ENCODE peak calls at places on chromosomes 7 and 10, in nine cellular contexts. O is central memory CD4-positive, alpha-beta T cell; V is fibroblast of mammary gland; P is RCC 7860; K is neural crest cell; E is Caco-2; R is amygdala; J is GM13976; X is nephron progenitor cell. Y is an unnamed sample.

GRCh38 chr7:122301858-122302745 is 2.4 kb downstream of the FEZF1 start:
- DNase-seq in O (no peak), V (no peak), P (no peak), K (no peak), E (no peak), R (no peak), J (no peak), X (peak; percentile 31), Y (no peak)

GRCh38 chr10:119447421-119447820 is 95.1 kb downstream of the RGS10 start:
- DNase-seq in O (no peak), V (no peak), P (no peak), K (no peak), E (no peak), R (no peak), J (no peak), X (no peak), Y (no peak)

GRCh38 chr7:124031406-124031805 is 1.5 kb downstream of the TMEM229A start:
- DNase-seq in O (no peak), V (no peak), P (no peak), K (no peak), E (no peak), R (no peak), J (no peak), X (no peak), Y (no peak)

GRCh38 chr7:63067897-63068585 is 930.6 kb upstream of the ZNF722 start:
- DNase-seq in O (no peak), V (no peak), P (no peak), K (no peak), E (no peak), R (no peak), J (no peak), X (no peak), Y (no peak)

GRCh38 chr10:33214174-33214573 is 120.3 kb downstream of the NRP1 start:
- DNase-seq in O (peak; percentile 32), V (no peak), P (no peak), K (no peak), E (no peak), R (no peak), J (no peak), X (no peak), Y (no peak)

GRCh38 chr7:40918701-40919271 is 784.0 kb downstream of the SUGCT start:
- DNase-seq in O (no peak), V (peak; percentile 43), P (peak; percentile 89), K (no peak), E (no peak), R (no peak), J (no peak), X (no peak), Y (no peak)

GRCh38 chr7:111835066-111835465 is 272.8 kb upstream of the IMMP2L start:
- DNase-seq in O (no peak), V (peak; percentile 93), P (no peak), K (no peak), E (no peak), R (no peak), J (no peak), X (no peak), Y (peak; percentile 3)

GRCh38 chr10:58994226-58995057 is 182.0 kb upstream of the PHYHIPL start:
- DNase-seq in O (no peak), V (peak; percentile 15), P (no peak), K (no peak), E (no peak), R (no peak), J (no peak), X (no peak), Y (no peak)

GRCh38 chr10:60394444-60394843 is 4.8 kb upstream of the ANK3 start:
- DNase-seq in O (no peak), V (no peak), P (no peak), K (no peak), E (no peak), R (no peak), J (no peak), X (no peak), Y (no peak)

GRCh38 chr7:35722054-35722849 is 27.3 kb upstream of the HERPUD2 start:
- DNase-seq in O (no peak), V (no peak), P (no peak), K (no peak), E (no peak), R (no peak), J (no peak), X (no peak), Y (no peak)

GRCh38 chr7:130345106-130345505 is 490 bp downstream of the CPA5 start:
- DNase-seq in O (no peak), V (no peak), P (no peak), K (no peak), E (no peak), R (no peak), J (no peak), X (no peak), Y (no peak)

GRCh38 chr10:124093076-124093773 is at the start of gene CHST15:
- DNase-seq in O (no peak), V (peak; percentile 54), P (peak; percentile 70), K (peak; percentile 22), E (peak; percentile 75), R (no peak), J (no peak), X (peak; percentile 74), Y (no peak)

GRCh38 chr7:158279539-158280466 is 307.8 kb downstream of the PTPRN2 start:
- DNase-seq in O (no peak), V (no peak), P (no peak), K (no peak), E (peak; percentile 12), R (no peak), J (no peak), X (no peak), Y (no peak)

GRCh38 chr10:555682-556350 is 133.7 kb downstream of the DIP2C start:
- DNase-seq in O (no peak), V (no peak), P (no peak), K (no peak), E (no peak), R (no peak), J (no peak), X (no peak), Y (no peak)

GRCh38 chr7:30923774-30924413 is 12.2 kb downstream of the AQP1 start:
- DNase-seq in O (no peak), V (no peak), P (no peak), K (no peak), E (peak; percentile 23), R (no peak), J (peak; percentile 34), X (peak; percentile 0), Y (no peak)

GRCh38 chr10:24901686-24902399 is 50.6 kb downstream of the PRTFDC1 start:
- DNase-seq in O (no peak), V (peak; percentile 99), P (peak; percentile 100), K (no peak), E (peak; percentile 65), R (no peak), J (no peak), X (no peak), Y (peak; percentile 20)

GRCh38 chr7:111676811-111677210 is 114.5 kb upstream of the IMMP2L start:
- DNase-seq in O (no peak), V (no peak), P (no peak), K (no peak), E (no peak), R (no peak), J (no peak), X (no peak), Y (no peak)

GRCh38 chr7:95199779-95200558 is 124.4 kb downstream of the PON1 start:
- DNase-seq in O (no peak), V (peak; percentile 71), P (peak; percentile 72), K (peak; percentile 18), E (no peak), R (peak; percentile 4), J (peak; percentile 37), X (peak; percentile 30), Y (peak; percentile 74)